ENCODE peak calls at places on chromosomes 1 and 21, in six cellular contexts. X is Peyer's patch, M is AG09319, J is stomach, C is cardiac fibroblast, W is endothelial cell. V is an unnamed sample.

GRCh38 chr1:41850029-41850428 is 68.7 kb downstream of the HIVEP3 start:
- DNase-seq in X (no peak), M (no peak), J (no peak), C (no peak), W (no peak), V (peak)

GRCh38 chr1:103326595-103326994 is 198.9 kb upstream of the RNPC3 start:
- DNase-seq in X (no peak), M (no peak), J (no peak), C (no peak), W (no peak), V (no peak)

GRCh38 chr1:43549921-43550597 is 19.4 kb downstream of the PTPRF start:
- DNase-seq in X (peak), M (no peak), J (peak), C (no peak), W (peak), V (peak)

GRCh38 chr1:212595787-212596714 is 12.5 kb upstream of the ATF3 start:
- DNase-seq in X (no peak), M (peak), J (no peak), C (peak), W (peak), V (peak)

GRCh38 chr1:8018492-8019228 is 7.4 kb downstream of the ERRFI1 start:
- DNase-seq in X (no peak), M (no peak), J (no peak), C (peak), W (no peak), V (no peak)

GRCh38 chr1:208499601-208500000 is 255.4 kb upstream of the PLXNA2 start:
- DNase-seq in X (no peak), M (no peak), J (no peak), C (no peak), W (no peak), V (no peak)

GRCh38 chr21:39611547-39612190 is 1.1 kb upstream of the B3GALT5 start:
- DNase-seq in X (no peak), M (no peak), J (no peak), C (no peak), W (no peak), V (no peak)

GRCh38 chr1:214349781-214350180 is 68.8 kb downstream of the SMYD2 start:
- DNase-seq in X (no peak), M (no peak), J (no peak), C (no peak), W (no peak), V (no peak)

GRCh38 chr1:3264456-3264855 is 190.0 kb upstream of the ARHGEF16 start:
- DNase-seq in X (no peak), M (no peak), J (no peak), C (no peak), W (no peak), V (no peak)

GRCh38 chr1:218433744-218434143 is 88.6 kb downstream of the TGFB2 start:
- DNase-seq in X (no peak), M (no peak), J (no peak), C (peak), W (no peak), V (no peak)

GRCh38 chr1:29809446-29810120 is 573.3 kb downstream of the PTPRU start:
- DNase-seq in X (no peak), M (no peak), J (peak), C (no peak), W (no peak), V (no peak)

GRCh38 chr21:45835301-45836267 is 146.0 kb upstream of the COL6A1 start:
- DNase-seq in X (no peak), M (no peak), J (no peak), C (no peak), W (no peak), V (no peak)

GRCh38 chr1:169595764-169596711 is 9.8 kb upstream of the F5 start:
- DNase-seq in X (no peak), M (no peak), J (no peak), C (peak), W (peak), V (peak)

GRCh38 chr1:65772607-65773006 is 20.1 kb upstream of the PDE4B start:
- DNase-seq in X (no peak), M (no peak), J (no peak), C (no peak), W (no peak), V (no peak)
- TF ChIP-seq CTCF in X (no peak), M (no peak), J (no peak), C (no peak), W (no peak), V (no peak)

GRCh38 chr1:167409183-167409582 is 109.1 kb downstream of the CD247 start:
- DNase-seq in X (no peak), M (no peak), J (no peak), C (no peak), W (no peak), V (peak)
- TF ChIP-seq CTCF in X (peak), M (no peak), J (no peak), C (no peak), W (no peak), V (peak)

GRCh38 chr1:154351363-154352068 is 26.2 kb downstream of the ATP8B2 start:
- DNase-seq in X (no peak), M (no peak), J (peak), C (no peak), W (no peak), V (no peak)

GRCh38 chr1:154353966-154354365 is 28.6 kb downstream of the ATP8B2 start:
- DNase-seq in X (no peak), M (no peak), J (no peak), C (no peak), W (no peak), V (no peak)

GRCh38 chr1:154352581-154353459 is 27.5 kb downstream of the ATP8B2 start:
- DNase-seq in X (peak), M (no peak), J (peak), C (peak), W (peak), V (peak)

GRCh38 chr1:154352245-154352580 is 26.9 kb downstream of the ATP8B2 start:
- DNase-seq in X (no peak), M (no peak), J (no peak), C (no peak), W (no peak), V (no peak)

DNA sequence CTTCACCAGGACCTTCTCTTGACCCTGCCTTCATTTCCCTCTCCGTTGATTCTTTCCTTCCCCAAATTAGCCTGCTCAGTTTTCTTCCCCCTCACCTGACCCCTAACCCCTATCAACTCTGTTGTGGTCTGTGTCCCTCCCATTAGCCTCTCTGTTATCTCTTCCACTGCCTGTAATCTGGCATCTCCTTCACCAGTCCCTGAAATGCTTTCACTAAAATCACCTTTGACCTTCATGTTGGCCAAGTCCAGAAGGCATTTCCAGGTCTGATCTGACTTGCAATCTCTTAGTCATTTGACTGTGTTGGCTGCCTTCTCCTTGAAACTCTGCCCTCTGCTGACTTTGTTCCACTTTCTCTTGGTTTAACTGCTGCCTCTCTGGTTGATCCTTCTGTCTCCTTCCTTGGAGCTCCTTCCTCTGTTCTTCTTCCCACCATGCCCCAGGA is 28.2 kb downstream of the ATP8B2 start:
- DNase-seq in X (no peak), M (no peak), J (peak), C (peak), W (peak), V (peak)
- TF ChIP-seq CTCF in X (peak), M (peak), J (peak), C (peak), W (no peak), V (peak)

GRCh38 chr21:32569261-32570230 is 15.8 kb downstream of the TCP10L start:
- DNase-seq in X (peak), M (peak), J (peak), C (peak), W (peak), V (peak)
- TF ChIP-seq CTCF in X (peak), M (peak), J (peak), C (peak), W (peak), V (peak)

DNA sequence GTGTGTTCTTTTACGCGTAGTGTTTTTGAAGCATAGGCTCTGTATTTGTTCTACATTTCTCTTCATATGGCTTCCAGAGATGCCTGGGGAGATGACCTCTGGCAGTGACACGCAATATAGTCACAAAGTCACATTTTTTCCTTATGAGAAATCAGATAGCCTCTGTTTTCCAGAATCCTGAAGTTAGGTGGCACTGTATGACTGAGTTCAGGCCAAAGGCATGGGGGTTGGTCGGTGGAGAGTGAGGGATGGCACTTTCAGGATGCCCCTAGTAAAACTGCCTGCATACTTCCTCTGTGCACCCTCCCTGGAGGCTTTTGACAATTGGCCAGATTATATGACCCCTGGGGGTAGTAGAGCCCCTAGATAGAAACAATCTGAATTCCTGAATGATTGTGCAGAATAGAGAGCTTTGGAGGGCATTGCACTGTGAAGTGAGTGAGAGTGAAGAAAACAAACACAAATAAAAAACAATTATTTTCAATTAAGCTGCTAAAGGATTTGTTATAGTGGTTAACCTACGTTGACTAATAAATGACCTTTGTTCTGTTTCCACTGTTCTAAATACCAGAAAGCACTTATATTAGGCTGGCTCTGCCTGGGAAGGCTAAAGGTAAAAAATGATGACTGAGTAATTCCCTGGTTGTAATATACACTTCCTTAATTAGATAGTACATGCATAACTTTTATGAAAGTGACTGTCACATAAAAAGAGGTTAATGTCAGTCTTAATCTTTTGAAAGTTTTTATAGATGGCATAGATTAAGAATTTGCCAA is 1660.8 kb downstream of the PLA2G4A start:
- DNase-seq in X (no peak), M (no peak), J (no peak), C (no peak), W (no peak), V (peak)
- TF ChIP-seq CTCF in X (no peak), M (no peak), J (no peak), C (no peak), W (no peak), V (no peak)

GRCh38 chr1:35644204-35644603 is 2.9 kb upstream of the PSMB2 start:
- DNase-seq in X (no peak), M (no peak), J (no peak), C (no peak), W (no peak), V (no peak)

GRCh38 chr1:35642472-35642955 is 1.2 kb upstream of the PSMB2 start:
- DNase-seq in X (no peak), M (no peak), J (no peak), C (peak), W (no peak), V (no peak)

GRCh38 chr1:35641233-35641866 is at the start of gene PSMB2:
- DNase-seq in X (peak), M (peak), J (peak), C (peak), W (peak), V (peak)

GRCh38 chr1:35650416-35650815 is 9.1 kb upstream of the PSMB2 start:
- DNase-seq in X (no peak), M (no peak), J (no peak), C (no peak), W (no peak), V (no peak)

GRCh38 chr1:35646043-35646442 is 4.7 kb upstream of the PSMB2 start:
- DNase-seq in X (no peak), M (no peak), J (no peak), C (peak), W (no peak), V (no peak)
- TF ChIP-seq CTCF in X (no peak), M (no peak), J (no peak), C (peak), W (no peak), V (peak)